ENCODE peak calls at places on chromosomes 1 and 21, in eight cellular contexts. One of them, this sample, is unnamed.

GRCh38 chr1:66624412-66625060 is 90.6 kb downstream of the SGIP1 start:
- DNase-seq in prostate gland: no peak
- DNase-seq in spleen: no peak
- DNase-seq in GM12891: no peak
- DNase-seq in SK-N-SH: no peak
- DNase-seq in sigmoid colon: no peak
- DNase-seq in stomach: no peak
- DNase-seq in HCT116: no peak
- DNase-seq in this sample: no peak

GRCh38 chr1:26950602-26951001 is 9.7 kb downstream of the KDF1 start:
- DNase-seq in prostate gland: no peak
- DNase-seq in HCT116: no peak
- DNase-seq in GM12891: no peak
- DNase-seq in sigmoid colon: no peak
- DNase-seq in SK-N-SH: no peak
- DNase-seq in stomach: no peak
- DNase-seq in spleen: peak
- DNase-seq in this sample: no peak

GRCh38 chr1:205670143-205670431 is 10.2 kb downstream of the SLC45A3 start:
- DNase-seq in spleen: no peak
- DNase-seq in SK-N-SH: peak
- DNase-seq in GM12891: no peak
- DNase-seq in HCT116: no peak
- DNase-seq in sigmoid colon: no peak
- DNase-seq in stomach: no peak
- DNase-seq in prostate gland: no peak
- DNase-seq in this sample: no peak

GRCh38 chr1:183164350-183164749 is 21.7 kb upstream of the LAMC2 start:
- DNase-seq in SK-N-SH: no peak
- DNase-seq in sigmoid colon: no peak
- DNase-seq in prostate gland: no peak
- DNase-seq in stomach: no peak
- DNase-seq in HCT116: peak
- DNase-seq in spleen: no peak
- DNase-seq in GM12891: no peak
- DNase-seq in this sample: no peak

GRCh38 chr1:26784023-26784871 is 3.5 kb upstream of the PIGV start:
- DNase-seq in SK-N-SH: no peak
- DNase-seq in spleen: no peak
- DNase-seq in HCT116: no peak
- DNase-seq in GM12891: no peak
- DNase-seq in stomach: peak
- DNase-seq in prostate gland: peak
- DNase-seq in sigmoid colon: peak
- DNase-seq in this sample: no peak

GRCh38 chr1:33176362-33176850 is 5.4 kb downstream of the TRIM62 start:
- DNase-seq in GM12891: no peak
- DNase-seq in spleen: no peak
- DNase-seq in stomach: no peak
- DNase-seq in HCT116: no peak
- DNase-seq in prostate gland: no peak
- DNase-seq in sigmoid colon: no peak
- DNase-seq in SK-N-SH: peak
- DNase-seq in this sample: no peak

GRCh38 chr1:118503747-118504146 is 318.7 kb upstream of the SPAG17 start:
- DNase-seq in SK-N-SH: no peak
- DNase-seq in sigmoid colon: no peak
- DNase-seq in spleen: no peak
- DNase-seq in GM12891: no peak
- DNase-seq in prostate gland: no peak
- DNase-seq in HCT116: no peak
- DNase-seq in stomach: no peak
- DNase-seq in this sample: no peak

GRCh38 chr21:41932191-41932575 is 21.6 kb downstream of the C2CD2 start:
- DNase-seq in prostate gland: no peak
- DNase-seq in sigmoid colon: peak
- DNase-seq in GM12891: no peak
- DNase-seq in HCT116: peak
- DNase-seq in stomach: no peak
- DNase-seq in spleen: peak
- DNase-seq in SK-N-SH: no peak
- DNase-seq in this sample: no peak

GRCh38 chr1:20371411-20371810 is 80.7 kb downstream of the VWA5B1 start:
- DNase-seq in sigmoid colon: peak
- DNase-seq in prostate gland: no peak
- DNase-seq in GM12891: no peak
- DNase-seq in spleen: peak
- DNase-seq in SK-N-SH: no peak
- DNase-seq in HCT116: no peak
- DNase-seq in stomach: no peak
- DNase-seq in this sample: no peak

GRCh38 chr1:246210751-246211150 is 296.3 kb downstream of the SMYD3 start:
- DNase-seq in SK-N-SH: peak
- DNase-seq in stomach: no peak
- DNase-seq in GM12891: no peak
- DNase-seq in spleen: no peak
- DNase-seq in HCT116: no peak
- DNase-seq in sigmoid colon: no peak
- DNase-seq in prostate gland: no peak
- DNase-seq in this sample: no peak

GRCh38 chr21:42833439-42833815 is 45.9 kb downstream of the WDR4 start:
- DNase-seq in spleen: peak
- DNase-seq in sigmoid colon: no peak
- DNase-seq in SK-N-SH: peak
- DNase-seq in GM12891: no peak
- DNase-seq in HCT116: peak
- DNase-seq in stomach: peak
- DNase-seq in prostate gland: no peak
- DNase-seq in this sample: no peak

GRCh38 chr1:241362350-241362749 is 5.3 kb upstream of the RGS7 start:
- DNase-seq in spleen: no peak
- DNase-seq in SK-N-SH: no peak
- DNase-seq in stomach: no peak
- DNase-seq in sigmoid colon: no peak
- DNase-seq in prostate gland: no peak
- DNase-seq in HCT116: no peak
- DNase-seq in GM12891: no peak
- DNase-seq in this sample: no peak

GRCh38 chr1:25543425-25544242 is at the start of gene LDLRAP1:
- DNase-seq in HCT116: no peak
- DNase-seq in stomach: peak
- DNase-seq in prostate gland: peak
- DNase-seq in SK-N-SH: peak
- DNase-seq in spleen: peak
- DNase-seq in sigmoid colon: peak
- DNase-seq in GM12891: peak
- DNase-seq in this sample: no peak

GRCh38 chr1:61754545-61754944 is 12.3 kb downstream of the PATJ start:
- DNase-seq in spleen: no peak
- DNase-seq in HCT116: peak
- DNase-seq in stomach: no peak
- DNase-seq in prostate gland: no peak
- DNase-seq in sigmoid colon: no peak
- DNase-seq in SK-N-SH: no peak
- DNase-seq in GM12891: no peak
- DNase-seq in this sample: no peak

GRCh38 chr1:24929876-24930702 is at the start of gene RUNX3:
- DNase-seq in sigmoid colon: peak
- DNase-seq in SK-N-SH: peak
- DNase-seq in GM12891: peak
- DNase-seq in prostate gland: peak
- DNase-seq in HCT116: peak
- DNase-seq in spleen: peak
- DNase-seq in stomach: peak
- DNase-seq in this sample: no peak

GRCh38 chr1:12620142-12620865 is 2.3 kb upstream of the DHRS3 start:
- DNase-seq in prostate gland: no peak
- DNase-seq in SK-N-SH: no peak
- DNase-seq in spleen: peak
- DNase-seq in stomach: no peak
- DNase-seq in HCT116: no peak
- DNase-seq in GM12891: no peak
- DNase-seq in sigmoid colon: no peak
- DNase-seq in this sample: no peak

DNA sequence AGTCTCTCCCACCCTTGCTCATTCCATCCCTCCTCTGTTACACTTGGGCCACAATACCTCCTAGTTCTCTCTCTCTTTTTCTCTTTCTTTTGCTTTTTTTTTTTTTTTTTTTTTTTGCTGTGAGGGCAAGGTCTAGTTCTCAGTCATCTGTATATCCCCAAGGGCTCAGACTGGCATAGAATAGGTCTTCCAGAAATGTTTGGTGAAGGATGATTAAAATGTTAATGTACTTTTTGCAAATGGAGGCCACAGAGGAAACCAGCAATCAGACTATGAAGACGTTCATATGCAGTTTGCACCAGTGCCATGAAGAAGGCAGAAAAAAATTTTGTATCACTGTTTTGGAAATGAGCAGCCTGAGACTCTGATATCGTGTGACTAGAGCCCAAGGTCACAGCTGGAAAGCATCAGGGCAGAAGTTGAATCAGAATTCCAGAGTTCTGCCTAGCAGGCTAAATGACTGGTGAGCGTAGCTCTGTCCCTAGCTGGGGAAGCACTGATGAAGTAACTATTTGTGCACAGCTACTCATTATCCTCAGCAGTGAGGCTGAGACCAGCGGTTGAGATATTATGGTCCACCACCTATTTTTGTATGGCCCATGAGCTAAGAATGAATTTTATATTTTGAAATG is 186.5 kb downstream of the TGFBR3 start:
- DNase-seq in sigmoid colon: no peak
- DNase-seq in prostate gland: no peak
- DNase-seq in HCT116: no peak
- DNase-seq in stomach: no peak
- DNase-seq in spleen: no peak
- DNase-seq in GM12891: no peak
- DNase-seq in SK-N-SH: no peak
- DNase-seq in this sample: no peak
- TF ChIP-seq POLR2AphosphoS5 in sigmoid colon: peak
- TF ChIP-seq POLR2AphosphoS5 in prostate gland: no peak
- TF ChIP-seq POLR2AphosphoS5 in HCT116: no peak
- TF ChIP-seq POLR2AphosphoS5 in stomach: peak
- TF ChIP-seq POLR2AphosphoS5 in spleen: no peak
- TF ChIP-seq POLR2AphosphoS5 in GM12891: no peak
- TF ChIP-seq POLR2AphosphoS5 in SK-N-SH: no peak
- TF ChIP-seq POLR2AphosphoS5 in this sample: no peak

GRCh38 chr1:202010042-202011015 is at the start of gene ELF3:
- DNase-seq in spleen: peak
- DNase-seq in GM12891: no peak
- DNase-seq in sigmoid colon: no peak
- DNase-seq in prostate gland: peak
- DNase-seq in SK-N-SH: no peak
- DNase-seq in stomach: peak
- DNase-seq in HCT116: peak
- DNase-seq in this sample: no peak
- TF ChIP-seq POLR2AphosphoS5 in spleen: no peak
- TF ChIP-seq POLR2AphosphoS5 in GM12891: no peak
- TF ChIP-seq POLR2AphosphoS5 in sigmoid colon: peak
- TF ChIP-seq POLR2AphosphoS5 in prostate gland: peak
- TF ChIP-seq POLR2AphosphoS5 in SK-N-SH: no peak
- TF ChIP-seq POLR2AphosphoS5 in stomach: peak
- TF ChIP-seq POLR2AphosphoS5 in HCT116: peak
- TF ChIP-seq POLR2AphosphoS5 in this sample: no peak

DNA sequence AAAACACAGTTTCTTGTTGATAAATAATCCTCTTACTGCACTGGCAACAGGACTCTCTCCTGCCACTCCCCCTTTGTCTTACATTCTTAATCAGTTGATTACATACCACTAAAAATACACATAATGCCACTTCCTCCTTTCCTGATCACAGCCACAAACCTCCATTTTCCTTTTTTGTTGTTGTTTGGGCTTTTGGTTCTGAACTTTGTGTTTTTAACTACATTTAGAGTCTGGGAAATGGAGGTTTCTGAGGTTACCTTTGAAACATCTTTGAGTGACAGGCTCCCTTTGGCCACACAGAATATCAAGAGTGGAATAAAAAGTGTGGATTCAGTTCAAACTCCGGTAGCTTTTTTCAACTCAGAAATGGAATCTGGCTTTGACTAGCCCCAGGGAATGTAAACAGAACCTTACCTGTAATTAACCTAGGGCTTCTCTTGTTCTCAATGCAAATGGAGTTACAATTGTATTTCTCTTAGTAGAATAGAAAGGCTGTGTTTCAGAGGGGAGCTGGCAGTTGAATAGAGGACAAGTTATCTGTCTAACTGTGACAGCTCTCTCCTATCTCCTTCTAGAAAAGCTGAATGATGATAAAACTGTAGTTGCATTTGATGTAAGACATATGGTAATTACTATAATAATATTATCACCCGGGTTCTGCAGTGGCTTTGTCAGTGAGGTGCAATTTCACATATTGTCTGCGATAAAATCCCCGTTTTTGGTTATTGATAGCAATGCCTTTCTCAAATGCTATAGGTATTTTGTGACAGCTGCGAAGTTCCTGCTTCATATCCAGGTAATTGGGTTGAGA is 66.8 kb downstream of the ST6GALNAC5 start:
- DNase-seq in stomach: no peak
- DNase-seq in GM12891: no peak
- DNase-seq in SK-N-SH: peak
- DNase-seq in spleen: no peak
- DNase-seq in HCT116: no peak
- DNase-seq in prostate gland: no peak
- DNase-seq in sigmoid colon: no peak
- DNase-seq in this sample: no peak
- TF ChIP-seq POLR2AphosphoS5 in stomach: no peak
- TF ChIP-seq POLR2AphosphoS5 in GM12891: no peak
- TF ChIP-seq POLR2AphosphoS5 in SK-N-SH: no peak
- TF ChIP-seq POLR2AphosphoS5 in spleen: no peak
- TF ChIP-seq POLR2AphosphoS5 in HCT116: no peak
- TF ChIP-seq POLR2AphosphoS5 in prostate gland: no peak
- TF ChIP-seq POLR2AphosphoS5 in sigmoid colon: no peak
- TF ChIP-seq POLR2AphosphoS5 in this sample: no peak

DNA sequence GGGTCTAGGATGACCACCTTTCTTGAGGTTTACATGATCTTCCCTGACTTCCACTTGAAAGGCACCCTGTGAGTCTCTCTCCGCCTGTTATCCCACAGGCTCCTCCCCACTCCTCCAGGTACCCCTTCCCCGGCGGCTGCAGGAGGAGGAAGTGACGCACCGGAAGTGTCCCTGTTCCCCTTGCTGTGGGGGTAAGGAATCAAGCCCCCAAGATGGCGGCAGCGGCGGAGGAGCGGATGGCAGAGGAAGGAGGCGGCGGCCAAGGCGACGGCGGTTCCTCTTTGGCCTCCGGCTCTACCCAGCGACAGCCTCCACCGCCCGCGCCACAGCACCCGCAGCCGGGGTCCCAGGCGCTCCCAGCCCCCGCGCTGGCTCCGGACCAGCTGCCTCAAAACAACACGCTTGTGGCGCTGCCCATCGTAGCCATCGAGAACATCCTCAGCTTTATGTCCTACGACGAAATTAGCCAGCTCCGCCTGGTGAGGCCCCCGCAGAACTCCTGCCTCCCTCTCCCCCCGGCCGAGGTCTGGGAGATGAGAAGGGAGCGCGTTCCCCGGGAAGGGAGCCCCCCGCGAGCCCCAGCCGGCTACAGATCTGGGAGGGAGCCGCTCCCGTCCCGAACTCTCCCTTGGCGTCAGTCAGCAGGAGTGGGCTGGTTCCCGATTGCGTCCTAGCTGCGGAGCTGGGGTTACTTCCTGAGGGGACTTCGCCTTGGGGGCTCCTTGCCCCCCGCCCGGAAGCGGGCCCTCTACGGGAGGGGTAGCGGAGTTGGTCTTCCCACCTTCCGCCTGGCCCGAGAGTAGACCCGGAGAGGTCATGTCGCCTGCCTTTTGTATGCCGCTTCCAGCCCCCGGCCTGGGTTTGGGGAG is at the start of gene FBXO28:
- DNase-seq in prostate gland: peak
- DNase-seq in stomach: peak
- DNase-seq in sigmoid colon: peak
- DNase-seq in HCT116: peak
- DNase-seq in spleen: peak
- DNase-seq in GM12891: peak
- DNase-seq in SK-N-SH: peak
- DNase-seq in this sample: peak
- TF ChIP-seq POLR2AphosphoS5 in prostate gland: peak
- TF ChIP-seq POLR2AphosphoS5 in stomach: peak
- TF ChIP-seq POLR2AphosphoS5 in sigmoid colon: peak
- TF ChIP-seq POLR2AphosphoS5 in HCT116: peak
- TF ChIP-seq POLR2AphosphoS5 in spleen: peak
- TF ChIP-seq POLR2AphosphoS5 in GM12891: peak
- TF ChIP-seq POLR2AphosphoS5 in SK-N-SH: peak
- TF ChIP-seq POLR2AphosphoS5 in this sample: peak